ENCODE peak calls at places on chromosome 1, in five cellular contexts. H is HS-5, C is MV-4-11, E is neural crest cell, R is T follicular helper cell. Y is an unnamed sample.

GRCh38 chr1:16367968-16368910 is 1.2 kb downstream of the SZRD1 start:
- DNase-seq in H (no peak), C (no peak), E (no peak), R (no peak), Y (peak; percentile 14)

GRCh38 chr1:246506440-246506784 is 667 bp downstream of the SMYD3 start:
- DNase-seq in H (no peak), C (no peak), E (no peak), R (no peak), Y (no peak)

GRCh38 chr1:147390185-147390542 is 147.7 kb downstream of the CHD1L start:
- DNase-seq in H (no peak), C (no peak), E (no peak), R (no peak), Y (no peak)

GRCh38 chr1:118325545-118326225 is 140.7 kb upstream of the SPAG17 start:
- DNase-seq in H (no peak), C (no peak), E (no peak), R (no peak), Y (no peak)

GRCh38 chr1:2231667-2232254 is 3.6 kb downstream of the SKI start:
- DNase-seq in H (peak; percentile 71), C (peak; percentile 77), E (peak; percentile 49), R (peak; percentile 75), Y (no peak)

GRCh38 chr1:44442791-44443190 is 37.7 kb downstream of the RNF220 start:
- DNase-seq in H (no peak), C (no peak), E (no peak), R (no peak), Y (no peak)

GRCh38 chr1:116910379-116911165 is 856 bp downstream of the PTGFRN start:
- DNase-seq in H (no peak), C (no peak), E (peak; percentile 26), R (no peak), Y (no peak)

GRCh38 chr1:25797939-25798338 is 2.1 kb upstream of the SELENON start:
- DNase-seq in H (no peak), C (peak; percentile 19), E (peak; percentile 42), R (no peak), Y (no peak)

GRCh38 chr1:117416546-117417117 is 49.4 kb downstream of the MAN1A2 start:
- DNase-seq in H (no peak), C (no peak), E (no peak), R (no peak), Y (no peak)

GRCh38 chr1:240526321-240526720 is 85.6 kb downstream of the GREM2 start:
- DNase-seq in H (no peak), C (no peak), E (no peak), R (no peak), Y (no peak)

GRCh38 chr1:179788259-179788658 is 45.2 kb downstream of the FAM163A start:
- DNase-seq in H (no peak), C (no peak), E (no peak), R (no peak), Y (no peak)

GRCh38 chr1:65412256-65412983 is 8.0 kb upstream of the LEPR start:
- DNase-seq in H (no peak), C (no peak), E (no peak), R (no peak), Y (no peak)

GRCh38 chr1:93322349-93322748 is 23.4 kb upstream of the DR1 start:
- DNase-seq in H (no peak), C (no peak), E (no peak), R (no peak), Y (no peak)

GRCh38 chr1:89044970-89045695 is 19.9 kb downstream of the GBP1 start:
- DNase-seq in H (no peak), C (no peak), E (no peak), R (no peak), Y (no peak)

GRCh38 chr1:212234431-212235298 is 50.5 kb upstream of the PPP2R5A start:
- DNase-seq in H (peak; percentile 76), C (peak; percentile 96), E (no peak), R (no peak), Y (no peak)

GRCh38 chr1:112841825-112842224 is 114.2 kb downstream of the SLC16A1 start:
- DNase-seq in H (no peak), C (peak; percentile 98), E (no peak), R (no peak), Y (no peak)

GRCh38 chr1:18008116-18008515 is 99.5 kb upstream of the IGSF21 start:
- DNase-seq in H (no peak), C (no peak), E (no peak), R (no peak), Y (no peak)

GRCh38 chr1:67850611-67851075 is 17.4 kb upstream of the GNG12 start:
- DNase-seq in H (peak; percentile 76), C (no peak), E (no peak), R (no peak), Y (no peak)